ENCODE peak calls at places on chromosomes 13 and 19, in four cellular contexts. X is astrocyte; M is stimulated activated CD4-positive, alpha-beta T cell treated with anti-CD3 and anti-CD28 coated beads, Interleukin-15, amount 100 ng/mL, for 1 hour; T is NCI-H1092. K is an unnamed sample.

GRCh38 chr13:105847532-105848295 is 687.7 kb downstream of the EFNB2 start:
- DNase-seq in X (peak; percentile 88), M (no peak), T (peak; percentile 82), K (peak; percentile 12)

GRCh38 chr13:98275711-98276171 is 98.7 kb upstream of the RNF113B start:
- DNase-seq in X (no peak), M (no peak), T (no peak), K (no peak)

GRCh38 chr13:88014527-88014926 is 343.4 kb downstream of the SLITRK5 start:
- DNase-seq in X (no peak), M (no peak), T (no peak), K (no peak)

GRCh38 chr19:55256562-55257460 is 2.0 kb downstream of the PPP6R1 start:
- DNase-seq in X (no peak), M (no peak), T (no peak), K (no peak)

GRCh38 chr19:2273356-2274184 is 8.4 kb downstream of the PEAK3 start:
- DNase-seq in X (peak; percentile 38), M (peak; percentile 61), T (peak; percentile 66), K (peak; percentile 52)

GRCh38 chr13:102800145-102801041 is 1.5 kb downstream of the BIVM start:
- DNase-seq in X (peak; percentile 63), M (peak; percentile 67), T (peak; percentile 81), K (peak; percentile 68)

GRCh38 chr19:16368385-16369305 is 44.0 kb downstream of the KLF2 start:
- DNase-seq in X (no peak), M (peak; percentile 61), T (no peak), K (no peak)

GRCh38 chr19:47369923-47370625 is 21.0 kb downstream of the DHX34 start:
- DNase-seq in X (peak; percentile 48), M (no peak), T (no peak), K (peak; percentile 74)

GRCh38 chr19:31272707-31273106 is 76.5 kb downstream of the TSHZ3 start:
- DNase-seq in X (no peak), M (no peak), T (no peak), K (no peak)

GRCh38 chr19:30670011-30670329 is 297.8 kb downstream of the ZNF536 start:
- DNase-seq in X (no peak), M (no peak), T (no peak), K (no peak)

GRCh38 chr13:62483774-62484173 is 1068.1 kb upstream of the PCDH20 start:
- DNase-seq in X (peak; percentile 7), M (no peak), T (no peak), K (peak; percentile 7)

GRCh38 chr19:11984986-11985385 is 20.1 kb downstream of the ZNF763 start:
- DNase-seq in X (no peak), M (no peak), T (no peak), K (no peak)

GRCh38 chr13:21823949-21824348 is 153.1 kb downstream of the FGF9 start:
- DNase-seq in X (no peak), M (no peak), T (no peak), K (no peak)

GRCh38 chr13:84994582-84994981 is 804.6 kb downstream of the SLITRK6 start:
- DNase-seq in X (peak; percentile 11), M (no peak), T (no peak), K (no peak)

GRCh38 chr19:53872762-53873161 is 5.1 kb downstream of the MYADM start:
- DNase-seq in X (no peak), M (no peak), T (no peak), K (no peak)

GRCh38 chr13:100916943-100917342 is 242.3 kb upstream of the TMTC4 start:
- DNase-seq in X (no peak), M (no peak), T (no peak), K (no peak)

GRCh38 chr13:43284162-43284561 is 260.8 kb downstream of the DNAJC15 start:
- DNase-seq in X (peak; percentile 76), M (no peak), T (no peak), K (peak; percentile 92)

GRCh38 chr19:16351133-16351809 is 26.6 kb downstream of the KLF2 start:
- DNase-seq in X (peak; percentile 42), M (no peak), T (no peak), K (peak; percentile 54)

GRCh38 chr13:25347156-25347555 is 24.6 kb upstream of the ATP8A2 start:
- DNase-seq in X (no peak), M (no peak), T (no peak), K (no peak)

GRCh38 chr13:21124853-21125252 is 51.5 kb downstream of the SKA3 start:
- DNase-seq in X (peak; percentile 51), M (no peak), T (peak; percentile 63), K (peak; percentile 63)

GRCh38 chr19:50909240-50910070 is 1.7 kb downstream of the KLK4 start:
- DNase-seq in X (no peak), M (no peak), T (no peak), K (no peak)

GRCh38 chr19:48969276-48970138 is 4.4 kb downstream of the FTL start:
- DNase-seq in X (no peak), M (no peak), T (no peak), K (no peak)

GRCh38 chr19:35216026-35216832 is 12.3 kb downstream of the FAM187B start:
- DNase-seq in X (no peak), M (no peak), T (no peak), K (no peak)

GRCh38 chr13:24671367-24672117 is 8.7 kb upstream of the ATP12A start:
- DNase-seq in X (peak; percentile 74), M (no peak), T (peak; percentile 14), K (peak; percentile 72)

GRCh38 chr13:40613192-40613818 is 53.1 kb downstream of the FOXO1 start:
- DNase-seq in X (no peak), M (peak; percentile 25), T (no peak), K (no peak)

GRCh38 chr13:110923777-110924638 is 9.1 kb upstream of the ANKRD10 start:
- DNase-seq in X (no peak), M (no peak), T (no peak), K (no peak)

GRCh38 chr13:100644328-100644727 is 30.3 kb downstream of the TMTC4 start:
- DNase-seq in X (no peak), M (no peak), T (no peak), K (peak; percentile 37)

GRCh38 chr19:35899547-35900214 is 659 bp downstream of the NFKBID start:
- DNase-seq in X (peak; percentile 72), M (peak; percentile 75), T (no peak), K (peak; percentile 81)

GRCh38 chr19:13149628-13150186 is 468 bp downstream of the STX10 start:
- DNase-seq in X (peak; percentile 29), M (no peak), T (peak; percentile 57), K (no peak)

GRCh38 chr13:53124568-53125094 is 96.0 kb downstream of the OLFM4 start:
- DNase-seq in X (no peak), M (no peak), T (no peak), K (no peak)

GRCh38 chr13:19984430-19985218 is 26.1 kb downstream of the ZMYM2 start:
- DNase-seq in X (peak; percentile 35), M (no peak), T (no peak), K (peak; percentile 72)

GRCh38 chr19:11200931-11201330 is 3.6 kb upstream of the KANK2 start:
- DNase-seq in X (no peak), M (no peak), T (no peak), K (no peak)

GRCh38 chr19:49161987-49162386 is 4.4 kb downstream of the TRPM4 start:
- DNase-seq in X (peak; percentile 29), M (no peak), T (no peak), K (peak; percentile 63)

GRCh38 chr19:45076851-45077730 is 813 bp upstream of the ZNF296 start:
- DNase-seq in X (no peak), M (no peak), T (no peak), K (no peak)

GRCh38 chr13:49444517-49445395 is 682 bp downstream of the SETDB2 start:
- DNase-seq in X (peak; percentile 63), M (peak; percentile 5), T (no peak), K (peak; percentile 68)

GRCh38 chr19:19268453-19269385 is 4.4 kb downstream of the TM6SF2 start:
- DNase-seq in X (no peak), M (no peak), T (no peak), K (no peak)